ENCODE peak calls at places on chromosomes 5 and 9, in five cellular contexts. K is activated CD8-positive, alpha-beta memory T cell treated with anti-CD3 and anti-CD28 coated beads for 1 hour; W is GM23338; L is progenitor cell of endocrine pancreas; A is iris pigment epithelial cell. H is an unnamed sample.
A peak's percentile ranks its signal among the peaks of the same experiment; 100 is the strongest.

GRCh38 chr9:29208670-29209069 is 1635.4 kb upstream of the C9orf72 start:
- DNase-seq in K (no peak), W (peak; percentile 6), L (no peak), A (no peak), H (peak; percentile 34)

GRCh38 chr9:34072868-34073590 is 24.3 kb upstream of the UBAP2 start:
- DNase-seq in K (no peak), W (no peak), L (no peak), A (peak; percentile 94), H (no peak)

GRCh38 chr9:91258448-91258847 is 103.3 kb downstream of the AUH start:
- DNase-seq in K (no peak), W (no peak), L (no peak), A (no peak), H (no peak)

GRCh38 chr9:7640205-7640604 is 159.4 kb downstream of the DMAC1 start:
- DNase-seq in K (no peak), W (no peak), L (no peak), A (no peak), H (no peak)

GRCh38 chr5:123429993-123430392 is 6.8 kb upstream of the CEP120 start:
- DNase-seq in K (no peak), W (no peak), L (no peak), A (peak; percentile 96), H (no peak)

GRCh38 chr9:4714266-4715016 is 26.6 kb downstream of the AK3 start:
- DNase-seq in K (no peak), W (peak; percentile 21), L (no peak), A (peak; percentile 9), H (no peak)

GRCh38 chr5:38753776-38754175 is 92.0 kb upstream of the OSMR start:
- DNase-seq in K (no peak), W (no peak), L (no peak), A (no peak), H (no peak)

GRCh38 chr5:64298586-64298985 is 132.9 kb downstream of the RNF180 start:
- DNase-seq in K (no peak), W (no peak), L (no peak), A (no peak), H (no peak)

GRCh38 chr5:15948225-15948624 is 231.4 kb downstream of the MARCHF11 start:
- DNase-seq in K (no peak), W (no peak), L (no peak), A (no peak), H (no peak)

GRCh38 chr9:35341021-35341420 is 148.9 kb upstream of the RUSC2 start:
- DNase-seq in K (no peak), W (no peak), L (no peak), A (no peak), H (no peak)

GRCh38 chr9:130791279-130791894 is 43.7 kb upstream of the ABL1 start:
- DNase-seq in K (no peak), W (no peak), L (no peak), A (no peak), H (no peak)

GRCh38 chr5:71482132-71482531 is 26.7 kb downstream of the BDP1 start:
- DNase-seq in K (no peak), W (no peak), L (no peak), A (peak; percentile 73), H (no peak)

GRCh38 chr5:173378727-173379126 is 50.5 kb upstream of the STC2 start:
- DNase-seq in K (no peak), W (no peak), L (no peak), A (no peak), H (no peak)

GRCh38 chr9:18555105-18555883 is 81.3 kb downstream of the ADAMTSL1 start:
- DNase-seq in K (no peak), W (no peak), L (no peak), A (no peak), H (no peak)

GRCh38 chr5:145499483-145499882 is 335.7 kb downstream of the PRELID2 start:
- DNase-seq in K (no peak), W (peak; percentile 8), L (no peak), A (peak; percentile 74), H (peak; percentile 83)

GRCh38 chr9:107635137-107635802 is 145.7 kb upstream of the KLF4 start:
- DNase-seq in K (no peak), W (no peak), L (no peak), A (no peak), H (peak; percentile 82)

GRCh38 chr5:139762624-139763170 is 32.9 kb upstream of the PSD2 start:
- DNase-seq in K (no peak), W (no peak), L (no peak), A (no peak), H (no peak)

GRCh38 chr9:76395381-76395780 is 1.2 kb upstream of the RFK start:
- DNase-seq in K (no peak), W (no peak), L (no peak), A (no peak), H (no peak)

GRCh38 chr5:73693573-73694061 is 67.6 kb downstream of the ARHGEF28 start:
- DNase-seq in K (no peak), W (peak; percentile 52), L (no peak), A (peak; percentile 68), H (peak; percentile 21)

GRCh38 chr5:138870611-138871010 is 4.5 kb downstream of the LRRTM2 start:
- DNase-seq in K (no peak), W (no peak), L (no peak), A (no peak), H (no peak)

GRCh38 chr9:137396808-137397367 is 26.1 kb downstream of the EXD3 start:
- DNase-seq in K (no peak), W (no peak), L (no peak), A (no peak), H (no peak)

H was measured in foreskin melanocyte.